ENCODE peak calls at places on chromosomes 12 and 14, in seven cellular contexts. One of them, this sample, is unnamed.
A peak's percentile ranks its signal among the peaks of the same experiment; 100 is the strongest.

GRCh38 chr12:105335856-105336255 is 5.4 kb downstream of the C12orf75 start:
- DNase-seq in EL: no peak
- DNase-seq in stimulated activated CD8-positive, alpha-beta memory T cell treated with anti-CD3 and anti-CD28 coated beads, Interleukin-2, amount 100 ng/mL, for 48 hours: no peak
- DNase-seq in IMR-90: no peak
- DNase-seq in naive B cell: no peak
- DNase-seq in endothelial cell: no peak
- DNase-seq in stimulated activated CD4-positive, alpha-beta T cell treated with anti-CD3 and anti-CD28 coated beads, Interleukin-2, amount 100 ng/mL, for 48 hours: no peak
- DNase-seq in this sample: no peak

GRCh38 chr12:14239350-14239934 is 126.0 kb upstream of the ATF7IP start:
- DNase-seq in EL: peak; percentile 58
- DNase-seq in stimulated activated CD8-positive, alpha-beta memory T cell treated with anti-CD3 and anti-CD28 coated beads, Interleukin-2, amount 100 ng/mL, for 48 hours: no peak
- DNase-seq in IMR-90: no peak
- DNase-seq in naive B cell: no peak
- DNase-seq in endothelial cell: no peak
- DNase-seq in stimulated activated CD4-positive, alpha-beta T cell treated with anti-CD3 and anti-CD28 coated beads, Interleukin-2, amount 100 ng/mL, for 48 hours: peak; percentile 16
- DNase-seq in this sample: no peak

GRCh38 chr14:88013750-88014349 is 8.9 kb downstream of the GPR65 start:
- DNase-seq in EL: peak; percentile 60
- DNase-seq in stimulated activated CD8-positive, alpha-beta memory T cell treated with anti-CD3 and anti-CD28 coated beads, Interleukin-2, amount 100 ng/mL, for 48 hours: no peak
- DNase-seq in IMR-90: peak; percentile 58
- DNase-seq in naive B cell: peak; percentile 49
- DNase-seq in endothelial cell: peak; percentile 65
- DNase-seq in stimulated activated CD4-positive, alpha-beta T cell treated with anti-CD3 and anti-CD28 coated beads, Interleukin-2, amount 100 ng/mL, for 48 hours: no peak
- DNase-seq in this sample: peak; percentile 61

GRCh38 chr12:55659486-55660385 is 23.0 kb downstream of the OR10P1 start:
- DNase-seq in EL: peak; percentile 34
- DNase-seq in stimulated activated CD8-positive, alpha-beta memory T cell treated with anti-CD3 and anti-CD28 coated beads, Interleukin-2, amount 100 ng/mL, for 48 hours: no peak
- DNase-seq in IMR-90: peak; percentile 9
- DNase-seq in naive B cell: peak; percentile 38
- DNase-seq in endothelial cell: peak; percentile 21
- DNase-seq in stimulated activated CD4-positive, alpha-beta T cell treated with anti-CD3 and anti-CD28 coated beads, Interleukin-2, amount 100 ng/mL, for 48 hours: no peak
- DNase-seq in this sample: peak; percentile 5

GRCh38 chr14:74545386-74545785 is 51.8 kb downstream of the ISCA2 start:
- DNase-seq in EL: no peak
- DNase-seq in stimulated activated CD8-positive, alpha-beta memory T cell treated with anti-CD3 and anti-CD28 coated beads, Interleukin-2, amount 100 ng/mL, for 48 hours: no peak
- DNase-seq in IMR-90: no peak
- DNase-seq in naive B cell: no peak
- DNase-seq in endothelial cell: no peak
- DNase-seq in stimulated activated CD4-positive, alpha-beta T cell treated with anti-CD3 and anti-CD28 coated beads, Interleukin-2, amount 100 ng/mL, for 48 hours: no peak
- DNase-seq in this sample: no peak

GRCh38 chr14:28762290-28762948 is 4.2 kb upstream of the FOXG1 start:
- DNase-seq in EL: no peak
- DNase-seq in stimulated activated CD8-positive, alpha-beta memory T cell treated with anti-CD3 and anti-CD28 coated beads, Interleukin-2, amount 100 ng/mL, for 48 hours: no peak
- DNase-seq in IMR-90: no peak
- DNase-seq in naive B cell: no peak
- DNase-seq in endothelial cell: no peak
- DNase-seq in stimulated activated CD4-positive, alpha-beta T cell treated with anti-CD3 and anti-CD28 coated beads, Interleukin-2, amount 100 ng/mL, for 48 hours: no peak
- DNase-seq in this sample: no peak

GRCh38 chr14:80965041-80965440 is 9.6 kb downstream of the TSHR start:
- DNase-seq in EL: peak; percentile 5
- DNase-seq in stimulated activated CD8-positive, alpha-beta memory T cell treated with anti-CD3 and anti-CD28 coated beads, Interleukin-2, amount 100 ng/mL, for 48 hours: no peak
- DNase-seq in IMR-90: no peak
- DNase-seq in naive B cell: no peak
- DNase-seq in endothelial cell: no peak
- DNase-seq in stimulated activated CD4-positive, alpha-beta T cell treated with anti-CD3 and anti-CD28 coated beads, Interleukin-2, amount 100 ng/mL, for 48 hours: no peak
- DNase-seq in this sample: no peak

GRCh38 chr12:7190268-7191055 is 976 bp downstream of the PEX5 start:
- DNase-seq in EL: peak; percentile 30
- DNase-seq in stimulated activated CD8-positive, alpha-beta memory T cell treated with anti-CD3 and anti-CD28 coated beads, Interleukin-2, amount 100 ng/mL, for 48 hours: no peak
- DNase-seq in IMR-90: peak; percentile 6
- DNase-seq in naive B cell: peak; percentile 15
- DNase-seq in endothelial cell: peak; percentile 21
- DNase-seq in stimulated activated CD4-positive, alpha-beta T cell treated with anti-CD3 and anti-CD28 coated beads, Interleukin-2, amount 100 ng/mL, for 48 hours: peak; percentile 2
- DNase-seq in this sample: peak; percentile 17

GRCh38 chr12:9598363-9598762 is 9.4 kb downstream of the KLRB1 start:
- DNase-seq in EL: no peak
- DNase-seq in stimulated activated CD8-positive, alpha-beta memory T cell treated with anti-CD3 and anti-CD28 coated beads, Interleukin-2, amount 100 ng/mL, for 48 hours: no peak
- DNase-seq in IMR-90: no peak
- DNase-seq in naive B cell: no peak
- DNase-seq in endothelial cell: no peak
- DNase-seq in stimulated activated CD4-positive, alpha-beta T cell treated with anti-CD3 and anti-CD28 coated beads, Interleukin-2, amount 100 ng/mL, for 48 hours: no peak
- DNase-seq in this sample: no peak

GRCh38 chr12:72296389-72296788 is 24.2 kb downstream of the TRHDE start:
- DNase-seq in EL: peak; percentile 89
- DNase-seq in stimulated activated CD8-positive, alpha-beta memory T cell treated with anti-CD3 and anti-CD28 coated beads, Interleukin-2, amount 100 ng/mL, for 48 hours: no peak
- DNase-seq in IMR-90: peak; percentile 91
- DNase-seq in naive B cell: no peak
- DNase-seq in endothelial cell: no peak
- DNase-seq in stimulated activated CD4-positive, alpha-beta T cell treated with anti-CD3 and anti-CD28 coated beads, Interleukin-2, amount 100 ng/mL, for 48 hours: no peak
- DNase-seq in this sample: no peak

GRCh38 chr14:65006251-65006721 is 19.6 kb downstream of the FNTB start:
- DNase-seq in EL: peak; percentile 35
- DNase-seq in stimulated activated CD8-positive, alpha-beta memory T cell treated with anti-CD3 and anti-CD28 coated beads, Interleukin-2, amount 100 ng/mL, for 48 hours: no peak
- DNase-seq in IMR-90: no peak
- DNase-seq in naive B cell: no peak
- DNase-seq in endothelial cell: no peak
- DNase-seq in stimulated activated CD4-positive, alpha-beta T cell treated with anti-CD3 and anti-CD28 coated beads, Interleukin-2, amount 100 ng/mL, for 48 hours: no peak
- DNase-seq in this sample: no peak

GRCh38 chr12:2083561-2083960 is 30.8 kb downstream of the CACNA1C start:
- DNase-seq in EL: peak; percentile 31
- DNase-seq in stimulated activated CD8-positive, alpha-beta memory T cell treated with anti-CD3 and anti-CD28 coated beads, Interleukin-2, amount 100 ng/mL, for 48 hours: no peak
- DNase-seq in IMR-90: no peak
- DNase-seq in naive B cell: no peak
- DNase-seq in endothelial cell: no peak
- DNase-seq in stimulated activated CD4-positive, alpha-beta T cell treated with anti-CD3 and anti-CD28 coated beads, Interleukin-2, amount 100 ng/mL, for 48 hours: no peak
- DNase-seq in this sample: peak; percentile 86

GRCh38 chr14:102544745-102545460 is 35.3 kb upstream of the ANKRD9 start:
- DNase-seq in EL: no peak
- DNase-seq in stimulated activated CD8-positive, alpha-beta memory T cell treated with anti-CD3 and anti-CD28 coated beads, Interleukin-2, amount 100 ng/mL, for 48 hours: no peak
- DNase-seq in IMR-90: no peak
- DNase-seq in naive B cell: peak; percentile 32
- DNase-seq in endothelial cell: no peak
- DNase-seq in stimulated activated CD4-positive, alpha-beta T cell treated with anti-CD3 and anti-CD28 coated beads, Interleukin-2, amount 100 ng/mL, for 48 hours: no peak
- DNase-seq in this sample: no peak

GRCh38 chr12:106291342-106291741 is 11.2 kb upstream of the TCP11L2 start:
- DNase-seq in EL: no peak
- DNase-seq in stimulated activated CD8-positive, alpha-beta memory T cell treated with anti-CD3 and anti-CD28 coated beads, Interleukin-2, amount 100 ng/mL, for 48 hours: no peak
- DNase-seq in IMR-90: no peak
- DNase-seq in naive B cell: no peak
- DNase-seq in endothelial cell: no peak
- DNase-seq in stimulated activated CD4-positive, alpha-beta T cell treated with anti-CD3 and anti-CD28 coated beads, Interleukin-2, amount 100 ng/mL, for 48 hours: no peak
- DNase-seq in this sample: no peak

GRCh38 chr12:40171501-40171900 is 53.3 kb upstream of the LRRK2 start:
- DNase-seq in EL: no peak
- DNase-seq in stimulated activated CD8-positive, alpha-beta memory T cell treated with anti-CD3 and anti-CD28 coated beads, Interleukin-2, amount 100 ng/mL, for 48 hours: no peak
- DNase-seq in IMR-90: no peak
- DNase-seq in naive B cell: no peak
- DNase-seq in endothelial cell: no peak
- DNase-seq in stimulated activated CD4-positive, alpha-beta T cell treated with anti-CD3 and anti-CD28 coated beads, Interleukin-2, amount 100 ng/mL, for 48 hours: no peak
- DNase-seq in this sample: no peak

GRCh38 chr12:132710062-132710421 is 600 bp upstream of the PGAM5 start:
- DNase-seq in EL: no peak
- DNase-seq in stimulated activated CD8-positive, alpha-beta memory T cell treated with anti-CD3 and anti-CD28 coated beads, Interleukin-2, amount 100 ng/mL, for 48 hours: no peak
- DNase-seq in IMR-90: no peak
- DNase-seq in naive B cell: no peak
- DNase-seq in endothelial cell: peak; percentile 33
- DNase-seq in stimulated activated CD4-positive, alpha-beta T cell treated with anti-CD3 and anti-CD28 coated beads, Interleukin-2, amount 100 ng/mL, for 48 hours: no peak
- DNase-seq in this sample: no peak

GRCh38 chr14:75905505-75905904 is 76.3 kb downstream of the TGFB3 start:
- DNase-seq in EL: no peak
- DNase-seq in stimulated activated CD8-positive, alpha-beta memory T cell treated with anti-CD3 and anti-CD28 coated beads, Interleukin-2, amount 100 ng/mL, for 48 hours: no peak
- DNase-seq in IMR-90: peak; percentile 53
- DNase-seq in naive B cell: no peak
- DNase-seq in endothelial cell: no peak
- DNase-seq in stimulated activated CD4-positive, alpha-beta T cell treated with anti-CD3 and anti-CD28 coated beads, Interleukin-2, amount 100 ng/mL, for 48 hours: no peak
- DNase-seq in this sample: no peak